ENCODE peak calls at places on chromosome 1, in seven cellular contexts. Y, O, P, K, B, Q and R are unnamed samples.

GRCh38 chr1:21406659-21407058 is 33.3 kb upstream of the NBPF3 start:
- DNase-seq in Y (no peak), O (no peak), P (no peak), K (no peak), B (no peak), Q (no peak), R (no peak)

GRCh38 chr1:86704972-86705632 is 726 bp downstream of the SH3GLB1 start:
- DNase-seq in Y (peak), O (peak), P (peak), K (peak), B (peak), Q (peak), R (peak)

GRCh38 chr1:2391034-2391384 is 345 bp downstream of the MORN1 start:
- DNase-seq in Y (no peak), O (no peak), P (peak), K (peak), B (no peak), Q (peak), R (no peak)

GRCh38 chr1:234601217-234602017 is 8.6 kb downstream of the IRF2BP2 start:
- DNase-seq in Y (no peak), O (no peak), P (peak), K (no peak), B (no peak), Q (no peak), R (no peak)

GRCh38 chr1:173705117-173705516 is 9.7 kb upstream of the KLHL20 start:
- DNase-seq in Y (no peak), O (no peak), P (no peak), K (no peak), B (no peak), Q (no peak), R (no peak)

GRCh38 chr1:108009603-108010195 is 44.7 kb upstream of the VAV3 start:
- DNase-seq in Y (no peak), O (no peak), P (peak), K (no peak), B (no peak), Q (no peak), R (no peak)

GRCh38 chr1:58324551-58324950 is 222.0 kb downstream of the OMA1 start:
- DNase-seq in Y (no peak), O (no peak), P (no peak), K (no peak), B (no peak), Q (no peak), R (no peak)

GRCh38 chr1:180170569-180170968 is 15.9 kb downstream of the QSOX1 start:
- DNase-seq in Y (no peak), O (no peak), P (no peak), K (no peak), B (no peak), Q (no peak), R (no peak)

GRCh38 chr1:170864238-170864637 is 71.1 kb upstream of the MROH9 start:
- DNase-seq in Y (no peak), O (peak), P (no peak), K (no peak), B (no peak), Q (no peak), R (no peak)

GRCh38 chr1:224082146-224082545 is 31.8 kb upstream of the FBXO28 start:
- DNase-seq in Y (no peak), O (no peak), P (peak), K (no peak), B (no peak), Q (no peak), R (no peak)

GRCh38 chr1:36857761-36858160 is 176.6 kb downstream of the GRIK3 start:
- DNase-seq in Y (no peak), O (no peak), P (no peak), K (no peak), B (no peak), Q (no peak), R (no peak)

GRCh38 chr1:64823691-64824476 is 79.0 kb downstream of the RAVER2 start:
- DNase-seq in Y (peak), O (peak), P (peak), K (peak), B (peak), Q (peak), R (peak)